ENCODE peak calls at places on chromosomes 4 and X, in five cellular contexts. One of them, this sample, is unnamed.

GRCh38 chr4:147723316-147723715 is 8.6 kb upstream of the ARHGAP10 start:
- DNase-seq in dorsolateral prefrontal cortex: no peak
- DNase-seq in neural progenitor cell: no peak
- DNase-seq in left cardiac atrium: no peak
- DNase-seq in left kidney: peak
- DNase-seq in this sample: no peak

GRCh38 chr4:92236907-92237306 is 66.9 kb upstream of the GRID2 start:
- DNase-seq in dorsolateral prefrontal cortex: no peak
- DNase-seq in neural progenitor cell: no peak
- DNase-seq in left cardiac atrium: no peak
- DNase-seq in left kidney: no peak
- DNase-seq in this sample: no peak

GRCh38 chr4:56655209-56655626 is 25.9 kb downstream of the HOPX start:
- DNase-seq in dorsolateral prefrontal cortex: peak
- DNase-seq in neural progenitor cell: peak
- DNase-seq in left cardiac atrium: peak
- DNase-seq in left kidney: peak
- DNase-seq in this sample: peak

GRCh38 chrX:104253567-104254441 is 929 bp downstream of the ESX1 start:
- DNase-seq in dorsolateral prefrontal cortex: no peak
- DNase-seq in neural progenitor cell: peak
- DNase-seq in left cardiac atrium: no peak
- DNase-seq in left kidney: peak
- DNase-seq in this sample: peak

GRCh38 chr4:71004281-71004851 is 10.9 kb downstream of the DCK start:
- DNase-seq in dorsolateral prefrontal cortex: no peak
- DNase-seq in neural progenitor cell: peak
- DNase-seq in left cardiac atrium: no peak
- DNase-seq in left kidney: peak
- DNase-seq in this sample: no peak

GRCh38 chr4:170497105-170497504 is 407.3 kb upstream of the AADAT start:
- DNase-seq in dorsolateral prefrontal cortex: peak
- DNase-seq in neural progenitor cell: peak
- DNase-seq in left cardiac atrium: no peak
- DNase-seq in left kidney: peak
- DNase-seq in this sample: peak

GRCh38 chrX:124963717-124964116 is 356.0 kb upstream of the TEX13C start:
- DNase-seq in dorsolateral prefrontal cortex: no peak
- DNase-seq in neural progenitor cell: no peak
- DNase-seq in left cardiac atrium: no peak
- DNase-seq in left kidney: no peak
- DNase-seq in this sample: no peak

GRCh38 chr4:29081230-29081955 is 1638.8 kb upstream of the PCDH7 start:
- DNase-seq in dorsolateral prefrontal cortex: no peak
- DNase-seq in neural progenitor cell: no peak
- DNase-seq in left cardiac atrium: no peak
- DNase-seq in left kidney: peak
- DNase-seq in this sample: peak

GRCh38 chr4:83075271-83075670 is 39.3 kb downstream of the PLAC8 start:
- DNase-seq in dorsolateral prefrontal cortex: no peak
- DNase-seq in neural progenitor cell: no peak
- DNase-seq in left cardiac atrium: no peak
- DNase-seq in left kidney: no peak
- DNase-seq in this sample: peak

GRCh38 chr4:58507079-58507478 is 1396.9 kb upstream of the IGFBP7 start:
- DNase-seq in dorsolateral prefrontal cortex: no peak
- DNase-seq in neural progenitor cell: peak
- DNase-seq in left cardiac atrium: no peak
- DNase-seq in left kidney: no peak
- DNase-seq in this sample: no peak

GRCh38 chr4:17613761-17614415 is 553 bp upstream of the MED28 start:
- DNase-seq in dorsolateral prefrontal cortex: peak
- DNase-seq in neural progenitor cell: peak
- DNase-seq in left cardiac atrium: peak
- DNase-seq in left kidney: peak
- DNase-seq in this sample: no peak

GRCh38 chr4:7334521-7335275 is 100.0 kb downstream of the PSAPL1 start:
- DNase-seq in dorsolateral prefrontal cortex: no peak
- DNase-seq in neural progenitor cell: no peak
- DNase-seq in left cardiac atrium: no peak
- DNase-seq in left kidney: peak
- DNase-seq in this sample: no peak

GRCh38 chrX:9829308-9830267 is 43.4 kb downstream of the SHROOM2 start:
- DNase-seq in dorsolateral prefrontal cortex: no peak
- DNase-seq in neural progenitor cell: no peak
- DNase-seq in left cardiac atrium: no peak
- DNase-seq in left kidney: peak
- DNase-seq in this sample: peak

GRCh38 chr4:128596115-128596514 is 213.4 kb upstream of the JADE1 start:
- DNase-seq in dorsolateral prefrontal cortex: no peak
- DNase-seq in neural progenitor cell: no peak
- DNase-seq in left cardiac atrium: no peak
- DNase-seq in left kidney: peak
- DNase-seq in this sample: no peak

GRCh38 chrX:28391528-28391927 is 195.7 kb upstream of the IL1RAPL1 start:
- DNase-seq in dorsolateral prefrontal cortex: no peak
- DNase-seq in neural progenitor cell: no peak
- DNase-seq in left cardiac atrium: no peak
- DNase-seq in left kidney: no peak
- DNase-seq in this sample: no peak

GRCh38 chr4:43331226-43332078 is 438.9 kb downstream of the GRXCR1 start:
- DNase-seq in dorsolateral prefrontal cortex: no peak
- DNase-seq in neural progenitor cell: no peak
- DNase-seq in left cardiac atrium: no peak
- DNase-seq in left kidney: no peak
- DNase-seq in this sample: peak

GRCh38 chr4:158799013-158799770 is 30.4 kb downstream of the FNIP2 start:
- DNase-seq in dorsolateral prefrontal cortex: no peak
- DNase-seq in neural progenitor cell: no peak
- DNase-seq in left cardiac atrium: no peak
- DNase-seq in left kidney: no peak
- DNase-seq in this sample: no peak

GRCh38 chr4:166128452-166128851 is 255.4 kb downstream of the TLL1 start:
- DNase-seq in dorsolateral prefrontal cortex: no peak
- DNase-seq in neural progenitor cell: no peak
- DNase-seq in left cardiac atrium: no peak
- DNase-seq in left kidney: no peak
- DNase-seq in this sample: no peak

GRCh38 chrX:14673764-14674163 is 144.4 kb downstream of the GLRA2 start:
- DNase-seq in dorsolateral prefrontal cortex: no peak
- DNase-seq in neural progenitor cell: no peak
- DNase-seq in left cardiac atrium: no peak
- DNase-seq in left kidney: peak
- DNase-seq in this sample: peak

GRCh38 chr4:36054750-36055467 is 189.4 kb downstream of the ARAP2 start:
- DNase-seq in dorsolateral prefrontal cortex: no peak
- DNase-seq in neural progenitor cell: no peak
- DNase-seq in left cardiac atrium: no peak
- DNase-seq in left kidney: peak
- DNase-seq in this sample: no peak

GRCh38 chr4:112766422-112766821 is 129.5 kb downstream of the LARP7 start:
- DNase-seq in dorsolateral prefrontal cortex: peak
- DNase-seq in neural progenitor cell: peak
- DNase-seq in left cardiac atrium: no peak
- DNase-seq in left kidney: peak
- DNase-seq in this sample: peak

GRCh38 chr4:88672987-88673386 is 24.6 kb downstream of the NAP1L5 start:
- DNase-seq in dorsolateral prefrontal cortex: no peak
- DNase-seq in neural progenitor cell: peak
- DNase-seq in left cardiac atrium: no peak
- DNase-seq in left kidney: peak
- DNase-seq in this sample: peak

GRCh38 chr4:1241466-1241935 is 7.4 kb downstream of the CTBP1 start:
- DNase-seq in dorsolateral prefrontal cortex: no peak
- DNase-seq in neural progenitor cell: no peak
- DNase-seq in left cardiac atrium: no peak
- DNase-seq in left kidney: no peak
- DNase-seq in this sample: no peak

GRCh38 chrX:96440941-96441340 is 243.7 kb upstream of the DIAPH2 start:
- DNase-seq in dorsolateral prefrontal cortex: no peak
- DNase-seq in neural progenitor cell: no peak
- DNase-seq in left cardiac atrium: no peak
- DNase-seq in left kidney: no peak
- DNase-seq in this sample: no peak

GRCh38 chrX:71543316-71543715 is 10.4 kb downstream of the OGT start:
- DNase-seq in dorsolateral prefrontal cortex: no peak
- DNase-seq in neural progenitor cell: no peak
- DNase-seq in left cardiac atrium: no peak
- DNase-seq in left kidney: no peak
- DNase-seq in this sample: peak

GRCh38 chrX:2577844-2578444 is 77.2 kb upstream of the DHRSX start:
- DNase-seq in dorsolateral prefrontal cortex: no peak
- DNase-seq in neural progenitor cell: peak
- DNase-seq in left cardiac atrium: no peak
- DNase-seq in left kidney: peak
- DNase-seq in this sample: peak

GRCh38 chr4:5048721-5049120 is 2.6 kb upstream of the STK32B start:
- DNase-seq in dorsolateral prefrontal cortex: no peak
- DNase-seq in neural progenitor cell: no peak
- DNase-seq in left cardiac atrium: no peak
- DNase-seq in left kidney: no peak
- DNase-seq in this sample: no peak

GRCh38 chrX:137945470-137945869 is 379.5 kb downstream of the ZIC3 start:
- DNase-seq in dorsolateral prefrontal cortex: no peak
- DNase-seq in neural progenitor cell: no peak
- DNase-seq in left cardiac atrium: no peak
- DNase-seq in left kidney: no peak
- DNase-seq in this sample: no peak

GRCh38 chr4:3311095-3311372 is 18.2 kb downstream of the RGS12 start:
- DNase-seq in dorsolateral prefrontal cortex: no peak
- DNase-seq in neural progenitor cell: no peak
- DNase-seq in left cardiac atrium: no peak
- DNase-seq in left kidney: no peak
- DNase-seq in this sample: no peak

GRCh38 chr4:83644677-83645639 is 109.0 kb downstream of the GPAT3 start:
- DNase-seq in dorsolateral prefrontal cortex: no peak
- DNase-seq in neural progenitor cell: peak
- DNase-seq in left cardiac atrium: no peak
- DNase-seq in left kidney: peak
- DNase-seq in this sample: peak

GRCh38 chr4:94519925-94520789 is 68.4 kb downstream of the PDLIM5 start:
- DNase-seq in dorsolateral prefrontal cortex: no peak
- DNase-seq in neural progenitor cell: no peak
- DNase-seq in left cardiac atrium: no peak
- DNase-seq in left kidney: peak
- DNase-seq in this sample: no peak

GRCh38 chr4:168598191-168598590 is 101.3 kb downstream of the PALLD start:
- DNase-seq in dorsolateral prefrontal cortex: no peak
- DNase-seq in neural progenitor cell: no peak
- DNase-seq in left cardiac atrium: no peak
- DNase-seq in left kidney: no peak
- DNase-seq in this sample: no peak

GRCh38 chr4:152503606-152504290 is 32.1 kb downstream of the FBXW7 start:
- DNase-seq in dorsolateral prefrontal cortex: no peak
- DNase-seq in neural progenitor cell: no peak
- DNase-seq in left cardiac atrium: no peak
- DNase-seq in left kidney: no peak
- DNase-seq in this sample: no peak

GRCh38 chrX:134246282-134246681 is 9.3 kb downstream of the CCDC160 start:
- DNase-seq in dorsolateral prefrontal cortex: no peak
- DNase-seq in neural progenitor cell: peak
- DNase-seq in left cardiac atrium: no peak
- DNase-seq in left kidney: no peak
- DNase-seq in this sample: peak

GRCh38 chrX:136055651-136056221 is 70.5 kb downstream of the SLC9A6 start:
- DNase-seq in dorsolateral prefrontal cortex: no peak
- DNase-seq in neural progenitor cell: no peak
- DNase-seq in left cardiac atrium: peak
- DNase-seq in left kidney: no peak
- DNase-seq in this sample: peak

GRCh38 chr4:44256414-44256813 is 192.2 kb downstream of the KCTD8 start:
- DNase-seq in dorsolateral prefrontal cortex: no peak
- DNase-seq in neural progenitor cell: peak
- DNase-seq in left cardiac atrium: no peak
- DNase-seq in left kidney: no peak
- DNase-seq in this sample: no peak

GRCh38 chr4:184907216-184907615 is 81.4 kb upstream of the ACSL1 start:
- DNase-seq in dorsolateral prefrontal cortex: no peak
- DNase-seq in neural progenitor cell: no peak
- DNase-seq in left cardiac atrium: no peak
- DNase-seq in left kidney: no peak
- DNase-seq in this sample: no peak

GRCh38 chr4:6815029-6815836 is 32.7 kb downstream of the KIAA0232 start:
- DNase-seq in dorsolateral prefrontal cortex: no peak
- DNase-seq in neural progenitor cell: no peak
- DNase-seq in left cardiac atrium: no peak
- DNase-seq in left kidney: no peak
- DNase-seq in this sample: no peak

GRCh38 chrX:53320543-53321215 is 39.3 kb upstream of the IQSEC2 start:
- DNase-seq in dorsolateral prefrontal cortex: no peak
- DNase-seq in neural progenitor cell: peak
- DNase-seq in left cardiac atrium: peak
- DNase-seq in left kidney: peak
- DNase-seq in this sample: no peak